ENCODE peak calls at places on chromosomes 13 and 19, in eight cellular contexts. One of them, this sample, is unnamed. For H3K4me1, the result is how much of the 10 kb centered on the place peaks cover.

GRCh38 chr13:66915596-66916185 is 314.4 kb downstream of the PCDH9 start:
- DNase-seq in small intestine: no peak
- DNase-seq in Peyer's patch: no peak
- DNase-seq in heart left ventricle: no peak
- DNase-seq in right atrium auricular region: no peak
- DNase-seq in foreskin keratinocyte: peak
- DNase-seq in lower lobe of right lung: no peak
- DNase-seq in PC-3: peak
- DNase-seq in this sample: no peak

GRCh38 chr13:63999614-64000013 is 2584.0 kb upstream of the PCDH20 start:
- DNase-seq in small intestine: no peak
- DNase-seq in Peyer's patch: no peak
- DNase-seq in heart left ventricle: no peak
- DNase-seq in right atrium auricular region: no peak
- DNase-seq in foreskin keratinocyte: no peak
- DNase-seq in lower lobe of right lung: no peak
- DNase-seq in PC-3: no peak
- DNase-seq in this sample: no peak

GRCh38 chr13:29958476-29958875 is 108.1 kb upstream of the UBL3 start:
- DNase-seq in small intestine: peak
- DNase-seq in Peyer's patch: peak
- DNase-seq in heart left ventricle: no peak
- DNase-seq in right atrium auricular region: no peak
- DNase-seq in foreskin keratinocyte: no peak
- DNase-seq in lower lobe of right lung: no peak
- DNase-seq in PC-3: no peak
- DNase-seq in this sample: no peak

GRCh38 chr13:113655358-113656014 is 2.5 kb downstream of the ATP4B start:
- DNase-seq in small intestine: no peak
- DNase-seq in Peyer's patch: peak
- DNase-seq in heart left ventricle: no peak
- DNase-seq in right atrium auricular region: no peak
- DNase-seq in foreskin keratinocyte: no peak
- DNase-seq in lower lobe of right lung: peak
- DNase-seq in PC-3: no peak
- DNase-seq in this sample: no peak

GRCh38 chr19:1047696-1048147 is 7.8 kb downstream of the ABCA7 start:
- DNase-seq in small intestine: peak
- DNase-seq in Peyer's patch: peak
- DNase-seq in heart left ventricle: no peak
- DNase-seq in right atrium auricular region: no peak
- DNase-seq in foreskin keratinocyte: no peak
- DNase-seq in lower lobe of right lung: no peak
- DNase-seq in PC-3: no peak
- DNase-seq in this sample: no peak

GRCh38 chr13:20301391-20302071 is 69.4 kb upstream of the GJB6 start:
- DNase-seq in small intestine: no peak
- DNase-seq in Peyer's patch: no peak
- DNase-seq in heart left ventricle: no peak
- DNase-seq in right atrium auricular region: no peak
- DNase-seq in foreskin keratinocyte: no peak
- DNase-seq in lower lobe of right lung: no peak
- DNase-seq in PC-3: no peak
- DNase-seq in this sample: no peak

GRCh38 chr13:42638101-42638500 is 64.1 kb downstream of the TNFSF11 start:
- DNase-seq in small intestine: no peak
- DNase-seq in Peyer's patch: no peak
- DNase-seq in heart left ventricle: no peak
- DNase-seq in right atrium auricular region: no peak
- DNase-seq in foreskin keratinocyte: no peak
- DNase-seq in lower lobe of right lung: no peak
- DNase-seq in PC-3: no peak
- DNase-seq in this sample: no peak

GRCh38 chr13:90562388-90562787 is 785.1 kb upstream of the MIR17HG start:
- DNase-seq in small intestine: no peak
- DNase-seq in Peyer's patch: no peak
- DNase-seq in heart left ventricle: no peak
- DNase-seq in right atrium auricular region: no peak
- DNase-seq in foreskin keratinocyte: no peak
- DNase-seq in lower lobe of right lung: no peak
- DNase-seq in PC-3: no peak
- DNase-seq in this sample: no peak

GRCh38 chr19:53019684-53020083 is 6.0 kb downstream of the ERVV-1 start:
- DNase-seq in small intestine: no peak
- DNase-seq in Peyer's patch: peak
- DNase-seq in heart left ventricle: no peak
- DNase-seq in right atrium auricular region: no peak
- DNase-seq in foreskin keratinocyte: no peak
- DNase-seq in lower lobe of right lung: no peak
- DNase-seq in PC-3: no peak
- DNase-seq in this sample: no peak

GRCh38 chr19:7925171-7925837 is 631 bp downstream of the CTXN1 start:
- DNase-seq in small intestine: peak
- DNase-seq in Peyer's patch: peak
- DNase-seq in heart left ventricle: no peak
- DNase-seq in right atrium auricular region: no peak
- DNase-seq in foreskin keratinocyte: no peak
- DNase-seq in lower lobe of right lung: peak
- DNase-seq in PC-3: peak
- DNase-seq in this sample: no peak

GRCh38 chr19:4369888-4370260 is 26.5 kb downstream of the MPND start:
- DNase-seq in small intestine: peak
- DNase-seq in Peyer's patch: peak
- DNase-seq in heart left ventricle: peak
- DNase-seq in right atrium auricular region: no peak
- DNase-seq in foreskin keratinocyte: no peak
- DNase-seq in lower lobe of right lung: peak
- DNase-seq in PC-3: no peak
- DNase-seq in this sample: peak

GRCh38 chr19:33795370-33796163 is 1.1 kb upstream of the KCTD15 start:
- DNase-seq in small intestine: peak
- DNase-seq in Peyer's patch: peak
- DNase-seq in heart left ventricle: peak
- DNase-seq in right atrium auricular region: peak
- DNase-seq in foreskin keratinocyte: peak
- DNase-seq in lower lobe of right lung: peak
- DNase-seq in PC-3: peak
- DNase-seq in this sample: no peak

GRCh38 chr19:5967994-5968430 is 9.9 kb downstream of the RANBP3 start:
- DNase-seq in small intestine: peak
- DNase-seq in Peyer's patch: peak
- DNase-seq in heart left ventricle: peak
- DNase-seq in right atrium auricular region: no peak
- DNase-seq in foreskin keratinocyte: peak
- DNase-seq in lower lobe of right lung: peak
- DNase-seq in PC-3: peak
- DNase-seq in this sample: peak

GRCh38 chr19:47582320-47582909 is 9.5 kb upstream of the ZNF541 start:
- DNase-seq in small intestine: peak
- DNase-seq in Peyer's patch: no peak
- DNase-seq in heart left ventricle: no peak
- DNase-seq in right atrium auricular region: no peak
- DNase-seq in foreskin keratinocyte: no peak
- DNase-seq in lower lobe of right lung: no peak
- DNase-seq in PC-3: no peak
- DNase-seq in this sample: no peak

GRCh38 chr19:33512021-33512420 is 9.6 kb downstream of the PEPD start:
- DNase-seq in small intestine: no peak
- DNase-seq in Peyer's patch: no peak
- DNase-seq in heart left ventricle: no peak
- DNase-seq in right atrium auricular region: no peak
- DNase-seq in foreskin keratinocyte: no peak
- DNase-seq in lower lobe of right lung: no peak
- DNase-seq in PC-3: no peak
- DNase-seq in this sample: no peak

GRCh38 chr19:40411958-40412499 is 1.1 kb downstream of the PRX start:
- DNase-seq in small intestine: no peak
- DNase-seq in Peyer's patch: no peak
- DNase-seq in heart left ventricle: no peak
- DNase-seq in right atrium auricular region: no peak
- DNase-seq in foreskin keratinocyte: no peak
- DNase-seq in lower lobe of right lung: no peak
- DNase-seq in PC-3: no peak
- DNase-seq in this sample: peak
- H3K4me1 ChIP-seq in small intestine: under half
- H3K4me1 ChIP-seq in Peyer's patch: under half
- H3K4me1 ChIP-seq in heart left ventricle: under half
- H3K4me1 ChIP-seq in right atrium auricular region: half or more
- H3K4me1 ChIP-seq in foreskin keratinocyte: under half
- H3K4me1 ChIP-seq in lower lobe of right lung: under half
- H3K4me1 ChIP-seq in PC-3: under half
- H3K4me1 ChIP-seq in this sample: under half

GRCh38 chr13:102912599-102912998 is 66.8 kb downstream of the ERCC5 start:
- DNase-seq in small intestine: peak
- DNase-seq in Peyer's patch: no peak
- DNase-seq in heart left ventricle: no peak
- DNase-seq in right atrium auricular region: no peak
- DNase-seq in foreskin keratinocyte: no peak
- DNase-seq in lower lobe of right lung: no peak
- DNase-seq in PC-3: no peak
- DNase-seq in this sample: no peak
- H3K4me1 ChIP-seq in small intestine: under half
- H3K4me1 ChIP-seq in Peyer's patch: under half
- H3K4me1 ChIP-seq in heart left ventricle: under half
- H3K4me1 ChIP-seq in right atrium auricular region: under half
- H3K4me1 ChIP-seq in foreskin keratinocyte: under half
- H3K4me1 ChIP-seq in lower lobe of right lung: under half
- H3K4me1 ChIP-seq in PC-3: under half
- H3K4me1 ChIP-seq in this sample: under half

GRCh38 chr13:40980466-40980865 is 38.6 kb downstream of the ELF1 start:
- DNase-seq in small intestine: no peak
- DNase-seq in Peyer's patch: no peak
- DNase-seq in heart left ventricle: no peak
- DNase-seq in right atrium auricular region: no peak
- DNase-seq in foreskin keratinocyte: no peak
- DNase-seq in lower lobe of right lung: no peak
- DNase-seq in PC-3: no peak
- DNase-seq in this sample: no peak

GRCh38 chr13:40981361-40981760 is 37.8 kb downstream of the ELF1 start:
- DNase-seq in small intestine: no peak
- DNase-seq in Peyer's patch: no peak
- DNase-seq in heart left ventricle: no peak
- DNase-seq in right atrium auricular region: no peak
- DNase-seq in foreskin keratinocyte: no peak
- DNase-seq in lower lobe of right lung: no peak
- DNase-seq in PC-3: no peak
- DNase-seq in this sample: no peak

GRCh38 chr13:40982772-40983171 is 36.3 kb downstream of the ELF1 start:
- DNase-seq in small intestine: peak
- DNase-seq in Peyer's patch: peak
- DNase-seq in heart left ventricle: peak
- DNase-seq in right atrium auricular region: no peak
- DNase-seq in foreskin keratinocyte: peak
- DNase-seq in lower lobe of right lung: no peak
- DNase-seq in PC-3: no peak
- DNase-seq in this sample: peak

GRCh38 chr13:40983269-40983668 is 35.8 kb downstream of the ELF1 start:
- DNase-seq in small intestine: no peak
- DNase-seq in Peyer's patch: no peak
- DNase-seq in heart left ventricle: no peak
- DNase-seq in right atrium auricular region: no peak
- DNase-seq in foreskin keratinocyte: peak
- DNase-seq in lower lobe of right lung: no peak
- DNase-seq in PC-3: no peak
- DNase-seq in this sample: no peak

GRCh38 chr13:40981949-40982348 is 37.2 kb downstream of the ELF1 start:
- DNase-seq in small intestine: no peak
- DNase-seq in Peyer's patch: no peak
- DNase-seq in heart left ventricle: no peak
- DNase-seq in right atrium auricular region: no peak
- DNase-seq in foreskin keratinocyte: no peak
- DNase-seq in lower lobe of right lung: no peak
- DNase-seq in PC-3: no peak
- DNase-seq in this sample: no peak
- H3K4me1 ChIP-seq in small intestine: under half
- H3K4me1 ChIP-seq in Peyer's patch: under half
- H3K4me1 ChIP-seq in heart left ventricle: under half
- H3K4me1 ChIP-seq in right atrium auricular region: under half
- H3K4me1 ChIP-seq in foreskin keratinocyte: under half
- H3K4me1 ChIP-seq in lower lobe of right lung: half or more
- H3K4me1 ChIP-seq in PC-3: under half
- H3K4me1 ChIP-seq in this sample: half or more

GRCh38 chr13:35856084-35856483 is 275.1 kb downstream of the DCLK1 start:
- DNase-seq in small intestine: no peak
- DNase-seq in Peyer's patch: no peak
- DNase-seq in heart left ventricle: no peak
- DNase-seq in right atrium auricular region: no peak
- DNase-seq in foreskin keratinocyte: no peak
- DNase-seq in lower lobe of right lung: no peak
- DNase-seq in PC-3: no peak
- DNase-seq in this sample: no peak
- H3K4me1 ChIP-seq in small intestine: under half
- H3K4me1 ChIP-seq in Peyer's patch: under half
- H3K4me1 ChIP-seq in heart left ventricle: under half
- H3K4me1 ChIP-seq in right atrium auricular region: under half
- H3K4me1 ChIP-seq in foreskin keratinocyte: under half
- H3K4me1 ChIP-seq in lower lobe of right lung: under half
- H3K4me1 ChIP-seq in PC-3: under half
- H3K4me1 ChIP-seq in this sample: under half